ENCODE peak calls at places on chromosomes 2 and 18, in seven cellular contexts. One of them, this sample, is unnamed. For H3K4me1, the result is how much of the 10 kb centered on the place peaks cover.

GRCh38 chr2:26982102-26982742 is 11.8 kb downstream of the MAPRE3 start:
- DNase-seq in body of pancreas: peak
- DNase-seq in stomach: peak
- DNase-seq in tibial nerve: peak
- DNase-seq in ovary: peak
- DNase-seq in uterus: peak
- DNase-seq in HCT116: peak
- DNase-seq in this sample: peak

GRCh38 chr2:191500566-191501389 is 177.2 kb upstream of the NABP1 start:
- DNase-seq in stomach: no peak
- DNase-seq in tibial nerve: no peak
- DNase-seq in body of pancreas: peak
- DNase-seq in ovary: peak
- DNase-seq in HCT116: no peak
- DNase-seq in uterus: no peak
- DNase-seq in this sample: no peak

GRCh38 chr2:133215477-133215876 is 352.8 kb downstream of the NCKAP5 start:
- DNase-seq in HCT116: no peak
- DNase-seq in tibial nerve: no peak
- DNase-seq in body of pancreas: no peak
- DNase-seq in ovary: no peak
- DNase-seq in uterus: no peak
- DNase-seq in stomach: no peak
- DNase-seq in this sample: no peak

GRCh38 chr2:117271631-117272030 is 542.9 kb upstream of the DDX18 start:
- DNase-seq in tibial nerve: no peak
- DNase-seq in uterus: no peak
- DNase-seq in HCT116: no peak
- DNase-seq in body of pancreas: no peak
- DNase-seq in stomach: no peak
- DNase-seq in ovary: no peak
- DNase-seq in this sample: no peak

GRCh38 chr2:181310967-181311366 is 146.2 kb upstream of the ITGA4 start:
- DNase-seq in tibial nerve: no peak
- DNase-seq in HCT116: no peak
- DNase-seq in ovary: no peak
- DNase-seq in body of pancreas: no peak
- DNase-seq in stomach: no peak
- DNase-seq in uterus: no peak
- DNase-seq in this sample: no peak

GRCh38 chr18:38951633-38952032 is 1386.0 kb upstream of the CELF4 start:
- DNase-seq in body of pancreas: no peak
- DNase-seq in HCT116: no peak
- DNase-seq in tibial nerve: no peak
- DNase-seq in ovary: no peak
- DNase-seq in stomach: no peak
- DNase-seq in uterus: no peak
- DNase-seq in this sample: no peak

GRCh38 chr2:74548285-74548918 is 5.3 kb downstream of the LOXL3 start:
- DNase-seq in tibial nerve: no peak
- DNase-seq in stomach: no peak
- DNase-seq in uterus: no peak
- DNase-seq in HCT116: no peak
- DNase-seq in body of pancreas: no peak
- DNase-seq in ovary: no peak
- DNase-seq in this sample: no peak

GRCh38 chr18:37393945-37394609 is 171.5 kb downstream of the CELF4 start:
- DNase-seq in ovary: peak
- DNase-seq in body of pancreas: peak
- DNase-seq in stomach: peak
- DNase-seq in tibial nerve: peak
- DNase-seq in HCT116: no peak
- DNase-seq in uterus: peak
- DNase-seq in this sample: no peak

GRCh38 chr2:44981714-44982108 is 27.5 kb downstream of the SIX2 start:
- DNase-seq in body of pancreas: peak
- DNase-seq in stomach: peak
- DNase-seq in uterus: peak
- DNase-seq in HCT116: peak
- DNase-seq in ovary: peak
- DNase-seq in tibial nerve: peak
- DNase-seq in this sample: peak

GRCh38 chr18:47110875-47111274 is 39.4 kb downstream of the HDHD2 start:
- DNase-seq in stomach: no peak
- DNase-seq in HCT116: no peak
- DNase-seq in body of pancreas: no peak
- DNase-seq in tibial nerve: no peak
- DNase-seq in ovary: no peak
- DNase-seq in uterus: no peak
- DNase-seq in this sample: no peak

GRCh38 chr2:39642054-39642742 is 23.5 kb upstream of the TMEM178A start:
- DNase-seq in ovary: no peak
- DNase-seq in body of pancreas: no peak
- DNase-seq in uterus: no peak
- DNase-seq in stomach: no peak
- DNase-seq in HCT116: peak
- DNase-seq in tibial nerve: no peak
- DNase-seq in this sample: no peak

GRCh38 chr2:161102770-161103450 is 57.3 kb upstream of the TANK start:
- DNase-seq in uterus: no peak
- DNase-seq in ovary: no peak
- DNase-seq in stomach: no peak
- DNase-seq in tibial nerve: no peak
- DNase-seq in HCT116: no peak
- DNase-seq in body of pancreas: no peak
- DNase-seq in this sample: no peak

GRCh38 chr2:46978696-46979095 is 63.1 kb upstream of the MCFD2 start:
- DNase-seq in stomach: no peak
- DNase-seq in body of pancreas: no peak
- DNase-seq in uterus: no peak
- DNase-seq in ovary: no peak
- DNase-seq in tibial nerve: no peak
- DNase-seq in HCT116: no peak
- DNase-seq in this sample: no peak

GRCh38 chr2:71801969-71802368 is 345.7 kb downstream of the CYP26B1 start:
- DNase-seq in HCT116: peak
- DNase-seq in ovary: no peak
- DNase-seq in uterus: no peak
- DNase-seq in stomach: no peak
- DNase-seq in body of pancreas: peak
- DNase-seq in tibial nerve: peak
- DNase-seq in this sample: no peak

GRCh38 chr2:27237341-27237945 is 20.3 kb downstream of the CAD start:
- DNase-seq in body of pancreas: no peak
- DNase-seq in uterus: no peak
- DNase-seq in stomach: no peak
- DNase-seq in HCT116: no peak
- DNase-seq in tibial nerve: no peak
- DNase-seq in ovary: no peak
- DNase-seq in this sample: no peak

GRCh38 chr2:15521782-15522181 is 39.4 kb downstream of the NBAS start:
- DNase-seq in tibial nerve: no peak
- DNase-seq in body of pancreas: no peak
- DNase-seq in uterus: no peak
- DNase-seq in stomach: no peak
- DNase-seq in HCT116: no peak
- DNase-seq in ovary: no peak
- DNase-seq in this sample: no peak

GRCh38 chr2:236008006-236008405 is 160.2 kb downstream of the GBX2 start:
- DNase-seq in body of pancreas: no peak
- DNase-seq in HCT116: no peak
- DNase-seq in ovary: no peak
- DNase-seq in tibial nerve: no peak
- DNase-seq in stomach: no peak
- DNase-seq in uterus: no peak
- DNase-seq in this sample: no peak

GRCh38 chr2:47551800-47552525 is 149.0 kb downstream of the MSH2 start:
- DNase-seq in HCT116: no peak
- DNase-seq in body of pancreas: no peak
- DNase-seq in tibial nerve: no peak
- DNase-seq in uterus: no peak
- DNase-seq in stomach: no peak
- DNase-seq in ovary: no peak
- DNase-seq in this sample: no peak

GRCh38 chr2:96240341-96241038 is 25.3 kb downstream of the TMEM127 start:
- DNase-seq in HCT116: no peak
- DNase-seq in ovary: no peak
- DNase-seq in stomach: no peak
- DNase-seq in uterus: no peak
- DNase-seq in body of pancreas: no peak
- DNase-seq in tibial nerve: no peak
- DNase-seq in this sample: no peak

GRCh38 chr2:179460530-179460929 is 195.9 kb upstream of the SESTD1 start:
- DNase-seq in body of pancreas: peak
- DNase-seq in uterus: no peak
- DNase-seq in HCT116: peak
- DNase-seq in stomach: no peak
- DNase-seq in tibial nerve: no peak
- DNase-seq in ovary: no peak
- DNase-seq in this sample: no peak

GRCh38 chr2:132466428-132467028 is 49.9 kb downstream of the GPR39 start:
- DNase-seq in uterus: no peak
- DNase-seq in body of pancreas: no peak
- DNase-seq in HCT116: no peak
- DNase-seq in stomach: no peak
- DNase-seq in tibial nerve: no peak
- DNase-seq in ovary: no peak
- DNase-seq in this sample: no peak

GRCh38 chr2:112749755-112750559 is 14.5 kb downstream of the CKAP2L start:
- DNase-seq in body of pancreas: peak
- DNase-seq in uterus: no peak
- DNase-seq in tibial nerve: peak
- DNase-seq in stomach: peak
- DNase-seq in HCT116: no peak
- DNase-seq in ovary: peak
- DNase-seq in this sample: no peak

GRCh38 chr18:48711651-48712486 is 173.0 kb downstream of the CTIF start:
- DNase-seq in tibial nerve: no peak
- DNase-seq in stomach: no peak
- DNase-seq in uterus: peak
- DNase-seq in HCT116: peak
- DNase-seq in body of pancreas: peak
- DNase-seq in ovary: peak
- DNase-seq in this sample: no peak

GRCh38 chr18:26646897-26647296 is 98.5 kb upstream of the KCTD1 start:
- DNase-seq in uterus: no peak
- DNase-seq in body of pancreas: no peak
- DNase-seq in stomach: no peak
- DNase-seq in tibial nerve: no peak
- DNase-seq in ovary: no peak
- DNase-seq in HCT116: no peak
- DNase-seq in this sample: no peak

GRCh38 chr2:54570925-54571694 is 115.0 kb downstream of the SPTBN1 start:
- DNase-seq in ovary: no peak
- DNase-seq in body of pancreas: peak
- DNase-seq in tibial nerve: peak
- DNase-seq in uterus: peak
- DNase-seq in stomach: peak
- DNase-seq in HCT116: no peak
- DNase-seq in this sample: no peak

GRCh38 chr2:231244382-231245252 is 46.2 kb downstream of the ARMC9 start:
- DNase-seq in HCT116: no peak
- DNase-seq in uterus: no peak
- DNase-seq in tibial nerve: no peak
- DNase-seq in ovary: no peak
- DNase-seq in stomach: peak
- DNase-seq in body of pancreas: no peak
- DNase-seq in this sample: no peak

GRCh38 chr2:101985101-101985792 is 6.5 kb upstream of the IL1R2 start:
- DNase-seq in body of pancreas: no peak
- DNase-seq in uterus: no peak
- DNase-seq in stomach: no peak
- DNase-seq in HCT116: no peak
- DNase-seq in ovary: no peak
- DNase-seq in tibial nerve: no peak
- DNase-seq in this sample: no peak

DNA sequence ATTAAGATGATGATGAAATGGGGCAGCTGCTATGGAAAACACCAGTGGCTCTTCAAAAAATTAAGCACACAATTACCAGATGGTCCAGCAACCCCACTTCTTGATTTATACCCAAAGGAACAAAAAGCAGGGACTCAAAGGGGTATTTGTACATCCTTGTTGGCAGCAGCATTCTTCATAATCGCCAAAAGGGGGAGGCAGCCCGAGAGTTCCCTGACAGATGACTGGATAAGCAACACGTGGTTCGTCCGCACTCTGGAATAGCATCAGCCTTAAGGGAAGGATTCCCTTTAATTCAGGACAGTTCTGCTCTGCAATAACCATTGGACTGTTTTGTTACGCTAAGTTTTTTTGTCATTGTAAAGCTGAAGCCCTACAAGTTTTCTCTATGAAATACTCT is 76.7 kb upstream of the TWIST2 start:
- DNase-seq in stomach: no peak
- DNase-seq in tibial nerve: peak
- DNase-seq in uterus: no peak
- DNase-seq in ovary: no peak
- DNase-seq in body of pancreas: no peak
- DNase-seq in HCT116: no peak
- DNase-seq in this sample: no peak
- TF ChIP-seq CTCF in stomach: no peak
- TF ChIP-seq CTCF in tibial nerve: no peak
- TF ChIP-seq CTCF in uterus: no peak
- TF ChIP-seq CTCF in ovary: no peak
- TF ChIP-seq CTCF in body of pancreas: no peak
- TF ChIP-seq CTCF in HCT116: no peak
- TF ChIP-seq CTCF in this sample: no peak

DNA sequence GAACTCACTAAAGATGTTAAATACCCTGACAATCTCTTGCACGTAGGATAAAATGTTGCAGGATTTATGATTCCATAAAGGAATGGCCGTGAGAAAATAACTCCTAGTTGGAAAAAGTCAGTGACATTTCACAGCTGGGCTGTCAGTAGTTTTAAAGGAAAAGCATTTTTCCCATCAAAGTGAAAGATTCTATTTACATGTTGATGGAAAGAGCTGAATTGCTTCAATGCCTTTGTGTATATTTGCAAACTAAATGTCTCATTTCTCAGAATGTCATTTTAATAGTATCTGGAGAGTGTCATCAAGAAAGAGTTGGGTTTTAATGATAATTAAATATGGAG is 36.6 kb downstream of the MBP start:
- DNase-seq in uterus: no peak
- DNase-seq in ovary: no peak
- DNase-seq in body of pancreas: no peak
- DNase-seq in HCT116: no peak
- DNase-seq in tibial nerve: no peak
- DNase-seq in stomach: no peak
- DNase-seq in this sample: no peak
- H3K4me1 ChIP-seq in uterus: under half
- H3K4me1 ChIP-seq in ovary: under half
- H3K4me1 ChIP-seq in body of pancreas: under half
- H3K4me1 ChIP-seq in HCT116: under half
- H3K4me1 ChIP-seq in tibial nerve: under half
- H3K4me1 ChIP-seq in stomach: under half
- H3K4me1 ChIP-seq in this sample: under half

GRCh38 chr18:23872701-23873550 is 141.6 kb upstream of the TTC39C start:
- DNase-seq in ovary: no peak
- DNase-seq in tibial nerve: no peak
- DNase-seq in body of pancreas: peak
- DNase-seq in stomach: peak
- DNase-seq in uterus: no peak
- DNase-seq in HCT116: peak
- DNase-seq in this sample: no peak
- TF ChIP-seq POLR2A in ovary: no peak
- TF ChIP-seq POLR2A in tibial nerve: no peak
- TF ChIP-seq POLR2A in body of pancreas: peak
- TF ChIP-seq POLR2A in stomach: no peak
- TF ChIP-seq POLR2A in uterus: no peak
- TF ChIP-seq POLR2A in HCT116: no peak
- TF ChIP-seq POLR2A in this sample: no peak

GRCh38 chr2:113996826-113997599 is 107.1 kb downstream of the ACTR3 start:
- DNase-seq in stomach: no peak
- DNase-seq in ovary: no peak
- DNase-seq in HCT116: no peak
- DNase-seq in tibial nerve: no peak
- DNase-seq in body of pancreas: no peak
- DNase-seq in uterus: no peak
- DNase-seq in this sample: no peak
- TF ChIP-seq CTCF in stomach: no peak
- TF ChIP-seq CTCF in ovary: no peak
- TF ChIP-seq CTCF in HCT116: no peak
- TF ChIP-seq CTCF in tibial nerve: no peak
- TF ChIP-seq CTCF in body of pancreas: no peak
- TF ChIP-seq CTCF in uterus: no peak
- TF ChIP-seq CTCF in this sample: no peak

This sample was measured in breast epithelium.